ENCODE peak calls at places on chromosomes 3 and 15, in seven cellular contexts. L is GM12864, R is fibroblast of lung, W is IMR-90, N is lower leg skin, O is GM23338, Y is left ventricle myocardium inferior. Q is an unnamed sample.

GRCh38 chr3:190092250-190092649 is 28.4 kb downstream of the P3H2 start:
- DNase-seq in L (no peak), N (no peak), O (no peak), W (peak; percentile 91), Y (no peak), R (peak; percentile 89), Q (no peak)

GRCh38 chr3:9169951-9170850 is 79.2 kb downstream of the SRGAP3 start:
- DNase-seq in W (no peak), Y (no peak), R (no peak), O (no peak), L (no peak), N (no peak), Q (no peak)

GRCh38 chr3:78978037-78978436 is 789.8 kb downstream of the ROBO1 start:
- DNase-seq in N (no peak), Y (no peak), R (no peak), O (peak; percentile 33), W (peak; percentile 28), L (no peak), Q (no peak)

GRCh38 chr3:63193647-63194046 is 84.5 kb upstream of the SYNPR start:
- DNase-seq in Y (no peak), L (no peak), R (peak; percentile 27), W (no peak), N (no peak), O (peak; percentile 77), Q (peak; percentile 11)

GRCh38 chr3:152461460-152461859 is 192.7 kb downstream of the MBNL1 start:
- DNase-seq in N (no peak), L (no peak), Y (no peak), R (no peak), O (no peak), W (no peak), Q (no peak)

GRCh38 chr3:69458798-69459197 is 72.9 kb upstream of the FRMD4B start:
- DNase-seq in O (no peak), W (no peak), L (no peak), Y (no peak), R (no peak), N (no peak), Q (no peak)

GRCh38 chr3:15241341-15241740 is 35.3 kb downstream of the CAPN7 start:
- DNase-seq in Y (no peak), L (peak; percentile 15), N (no peak), R (peak; percentile 10), W (no peak), O (peak; percentile 46), Q (no peak)

GRCh38 chr15:51505251-51505650 is 117.3 kb downstream of the DMXL2 start:
- DNase-seq in L (no peak), Y (no peak), W (no peak), O (no peak), R (no peak), N (no peak), Q (no peak)

GRCh38 chr15:53978248-53978906 is at the start of gene UNC13C:
- DNase-seq in Y (peak; percentile 14), O (peak; percentile 56), R (no peak), W (no peak), N (no peak), L (no peak), Q (no peak)

GRCh38 chr15:64586259-64586658 is 125.9 kb downstream of the ZNF609 start:
- DNase-seq in L (no peak), N (no peak), Y (no peak), W (no peak), R (no peak), O (peak; percentile 40), Q (no peak)

GRCh38 chr15:70101459-70102113 is 3.9 kb upstream of the TLE3 start:
- DNase-seq in O (peak; percentile 96), L (no peak), W (peak; percentile 86), Y (peak; percentile 31), R (peak; percentile 94), N (no peak), Q (peak; percentile 11)

GRCh38 chr15:40928975-40929729 is at the start of gene DLL4:
- DNase-seq in O (peak; percentile 92), R (peak; percentile 41), Y (peak; percentile 67), N (no peak), L (no peak), W (peak; percentile 59), Q (no peak)

GRCh38 chr15:63349621-63350020 is 32.0 kb downstream of the CA12 start:
- DNase-seq in W (no peak), O (no peak), Y (no peak), L (no peak), N (no peak), R (no peak), Q (no peak)

GRCh38 chr3:188326111-188326510 is 172.2 kb downstream of the LPP start:
- DNase-seq in O (no peak), L (no peak), W (no peak), N (no peak), Y (no peak), R (peak; percentile 34), Q (no peak)

GRCh38 chr3:196518999-196519737 is 4.0 kb upstream of the SMCO1 start:
- DNase-seq in L (peak; percentile 34), O (peak; percentile 95), N (peak; percentile 92), Y (peak; percentile 49), W (peak; percentile 73), R (peak; percentile 52), Q (no peak)

GRCh38 chr3:50156549-50156948 is 1.4 kb downstream of the SEMA3F start:
- DNase-seq in L (no peak), N (no peak), R (no peak), O (peak; percentile 49), W (no peak), Y (no peak), Q (no peak)

GRCh38 chr15:81157195-81157938 is 23.3 kb downstream of the CFAP161 start:
- DNase-seq in N (peak; percentile 59), O (no peak), R (no peak), W (peak; percentile 59), Y (no peak), L (no peak), Q (no peak)

GRCh38 chr3:156535798-156536197 is 19.1 kb downstream of the SSR3 start:
- DNase-seq in R (no peak), W (no peak), L (no peak), O (no peak), Y (no peak), N (no peak), Q (no peak)

GRCh38 chr3:147421184-147421912 is 12.2 kb downstream of the ZIC1 start:
- DNase-seq in O (peak; percentile 75), R (no peak), N (no peak), W (no peak), L (no peak), Y (no peak), Q (no peak)

GRCh38 chr3:8891774-8892173 is 71.5 kb downstream of the RAD18 start:
- DNase-seq in W (no peak), O (no peak), L (no peak), Y (no peak), N (no peak), R (peak; percentile 76), Q (peak; percentile 40)

GRCh38 chr3:155185623-155186022 is 105.5 kb downstream of the MME start:
- DNase-seq in Y (no peak), N (no peak), O (peak; percentile 48), R (peak; percentile 28), W (peak; percentile 75), L (no peak), Q (peak; percentile 72)

GRCh38 chr15:75097939-75098338 is 74.5 kb downstream of the PPCDC start:
- DNase-seq in O (no peak), L (no peak), W (no peak), N (no peak), R (no peak), Y (no peak), Q (no peak)

GRCh38 chr3:147406255-147407023 is at the start of gene ZIC4:
- DNase-seq in Y (no peak), N (no peak), R (no peak), L (no peak), O (peak; percentile 18), W (no peak), Q (no peak)

GRCh38 chr3:10712121-10712520 is 103.9 kb upstream of the SLC6A11 start:
- DNase-seq in N (no peak), W (no peak), R (no peak), O (no peak), Y (no peak), L (no peak), Q (no peak)
- H3K4me3 ChIP-seq in N (no peak overlapping the region), W (no peak overlapping the region), R (no peak overlapping the region), O (no peak overlapping the region), Y (no peak overlapping the region), L (no peak overlapping the region), Q (no peak overlapping the region)

DNA sequence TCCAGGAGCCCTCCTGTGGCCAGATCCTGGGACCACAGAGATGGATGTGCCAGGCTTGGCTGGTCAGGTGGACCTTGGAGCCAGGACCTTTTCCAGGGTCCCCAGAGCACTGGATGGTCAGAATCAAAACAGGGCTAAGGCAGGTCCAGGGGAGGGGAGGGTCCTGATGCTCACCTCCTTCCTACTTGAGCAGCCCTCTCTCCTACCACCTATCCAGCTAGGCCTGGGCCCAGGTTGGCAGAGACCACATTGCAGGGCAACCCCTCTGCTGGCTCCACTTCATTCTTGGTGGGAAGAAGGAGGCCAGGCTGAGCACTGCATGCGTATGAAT is 28.5 kb upstream of the SFMBT1 start:
- DNase-seq in L (no peak), R (no peak), O (no peak), N (no peak), Y (no peak), W (no peak), Q (no peak)
- TF ChIP-seq CTCF in L (no peak), R (no peak), O (no peak), N (no peak), Y (no peak), W (no peak), Q (no peak)

GRCh38 chr15:34436126-34436955 is 1.3 kb downstream of the GOLGA8A start:
- DNase-seq in L (no peak), N (no peak), R (peak; percentile 17), O (peak; percentile 36), Y (no peak), W (no peak), Q (no peak)

GRCh38 chr15:34436956-34437442 is 609 bp downstream of the GOLGA8A start:
- DNase-seq in N (no peak), O (peak; percentile 63), W (peak; percentile 4), Y (peak; percentile 33), L (no peak), R (peak; percentile 56), Q (no peak)

GRCh38 chr15:34437687-34438086 is at the start of gene GOLGA8A:
- DNase-seq in O (peak; percentile 77), Y (peak; percentile 61), R (peak; percentile 67), W (peak; percentile 51), L (peak; percentile 40), N (no peak), Q (peak; percentile 17)

GRCh38 chr15:34434627-34435305 is 2.8 kb downstream of the GOLGA8A start:
- DNase-seq in L (no peak), N (no peak), W (no peak), O (no peak), R (no peak), Y (no peak), Q (no peak)

GRCh38 chr15:34435658-34436057 is 1.9 kb downstream of the GOLGA8A start:
- DNase-seq in R (no peak), N (no peak), O (no peak), L (no peak), W (no peak), Y (no peak), Q (no peak)
- H3K4me3 ChIP-seq in R (no peak overlapping the region), N (no peak overlapping the region), O (no peak overlapping the region), L (peak overlapping the region; percentile 80), W (no peak overlapping the region), Y (peak overlapping the region; percentile 74), Q (no peak overlapping the region)

DNA sequence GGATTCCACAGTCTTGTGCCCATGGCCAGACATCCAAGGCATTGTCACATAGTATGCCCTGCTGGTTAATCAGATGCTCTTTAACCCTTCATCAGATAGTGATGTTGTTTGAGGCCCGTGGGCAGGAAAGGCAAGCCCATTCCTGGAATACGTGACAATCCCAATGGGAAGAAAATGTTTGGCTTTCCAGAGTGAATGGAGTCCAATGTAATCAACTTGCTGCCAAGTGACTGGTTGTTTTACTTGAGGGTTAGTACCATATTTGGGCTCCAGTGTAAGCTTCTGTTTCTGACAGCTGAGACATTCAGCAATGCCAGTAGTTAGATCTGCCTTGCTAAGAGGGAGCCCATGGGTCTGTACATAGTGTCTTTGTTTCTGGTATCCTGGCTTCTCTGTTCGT is 31.3 kb downstream of the RPL39L start:
- DNase-seq in R (peak; percentile 10), N (no peak), O (no peak), Y (no peak), L (no peak), W (no peak), Q (no peak)
- TF ChIP-seq CTCF in R (no peak), N (no peak), O (no peak), Y (no peak), L (no peak), W (no peak), Q (no peak)